ENCODE peak calls at places on chromosome 13, in four cellular contexts. T is aorta, G is neuronal stem cell, R is cardiac muscle cell. Q is an unnamed sample. For H3K36me3, the result is how much of the 10 kb centered on the place peaks cover.

GRCh38 chr13:27168870-27169525 is 2.6 kb downstream of the USP12 start:
- DNase-seq in G (no peak), R (peak), T (no peak), Q (no peak)

GRCh38 chr13:52070929-52071523 is 46.5 kb downstream of the UTP14C start:
- DNase-seq in G (no peak), R (peak), T (no peak), Q (peak)

GRCh38 chr13:75236774-75237173 is 245.2 kb downstream of the TBC1D4 start:
- DNase-seq in T (no peak), G (no peak), R (no peak), Q (no peak)

GRCh38 chr13:112042496-112042895 is 24.5 kb upstream of the SOX1 start:
- DNase-seq in G (no peak), T (no peak), R (no peak), Q (no peak)

GRCh38 chr13:75181906-75182305 is 300.1 kb downstream of the TBC1D4 start:
- DNase-seq in G (no peak), R (peak), T (no peak), Q (peak)

GRCh38 chr13:65582160-65582559 is 1648.0 kb downstream of the PCDH9 start:
- DNase-seq in G (no peak), R (no peak), T (no peak), Q (no peak)

GRCh38 chr13:45398862-45399261 is 19.3 kb downstream of the SLC25A30 start:
- DNase-seq in R (no peak), G (no peak), T (no peak), Q (no peak)

GRCh38 chr13:48144413-48145035 is 49.6 kb upstream of the MED4 start:
- DNase-seq in G (no peak), T (no peak), R (peak), Q (peak)

GRCh38 chr13:65416784-65417183 is 1813.4 kb downstream of the PCDH9 start:
- DNase-seq in G (no peak), R (no peak), T (no peak), Q (no peak)

GRCh38 chr13:36530861-36531590 is 98.7 kb downstream of the CCNA1 start:
- DNase-seq in T (no peak), G (no peak), R (no peak), Q (no peak)

GRCh38 chr13:30864352-30865130 is 41.5 kb upstream of the MEDAG start:
- DNase-seq in T (no peak), R (peak), G (no peak), Q (peak)

GRCh38 chr13:23848639-23849282 is 40.4 kb downstream of the MIPEP start:
- DNase-seq in T (no peak), G (no peak), R (no peak), Q (no peak)

GRCh38 chr13:67353891-67354459 is 123.8 kb upstream of the PCDH9 start:
- DNase-seq in R (peak), T (no peak), G (no peak), Q (no peak)

GRCh38 chr13:46035066-46035465 is 17.5 kb downstream of the ZC3H13 start:
- DNase-seq in G (no peak), R (no peak), T (no peak), Q (no peak)

GRCh38 chr13:21344662-21345176 is 114.4 kb downstream of the ZDHHC20 start:
- DNase-seq in T (no peak), G (no peak), R (no peak), Q (no peak)

GRCh38 chr13:73765651-73766384 is 368.4 kb downstream of the KLF12 start:
- DNase-seq in G (peak), T (peak), R (peak), Q (peak)

GRCh38 chr13:47332149-47332548 is 435.3 kb upstream of the HTR2A start:
- DNase-seq in G (no peak), T (no peak), R (peak), Q (no peak)

GRCh38 chr13:73449258-73449657 is 390.5 kb downstream of the KLF5 start:
- DNase-seq in R (no peak), T (no peak), G (no peak), Q (no peak)

GRCh38 chr13:28679628-28680027 is 20.7 kb downstream of the POMP start:
- DNase-seq in R (peak), G (no peak), T (no peak), Q (no peak)

DNA sequence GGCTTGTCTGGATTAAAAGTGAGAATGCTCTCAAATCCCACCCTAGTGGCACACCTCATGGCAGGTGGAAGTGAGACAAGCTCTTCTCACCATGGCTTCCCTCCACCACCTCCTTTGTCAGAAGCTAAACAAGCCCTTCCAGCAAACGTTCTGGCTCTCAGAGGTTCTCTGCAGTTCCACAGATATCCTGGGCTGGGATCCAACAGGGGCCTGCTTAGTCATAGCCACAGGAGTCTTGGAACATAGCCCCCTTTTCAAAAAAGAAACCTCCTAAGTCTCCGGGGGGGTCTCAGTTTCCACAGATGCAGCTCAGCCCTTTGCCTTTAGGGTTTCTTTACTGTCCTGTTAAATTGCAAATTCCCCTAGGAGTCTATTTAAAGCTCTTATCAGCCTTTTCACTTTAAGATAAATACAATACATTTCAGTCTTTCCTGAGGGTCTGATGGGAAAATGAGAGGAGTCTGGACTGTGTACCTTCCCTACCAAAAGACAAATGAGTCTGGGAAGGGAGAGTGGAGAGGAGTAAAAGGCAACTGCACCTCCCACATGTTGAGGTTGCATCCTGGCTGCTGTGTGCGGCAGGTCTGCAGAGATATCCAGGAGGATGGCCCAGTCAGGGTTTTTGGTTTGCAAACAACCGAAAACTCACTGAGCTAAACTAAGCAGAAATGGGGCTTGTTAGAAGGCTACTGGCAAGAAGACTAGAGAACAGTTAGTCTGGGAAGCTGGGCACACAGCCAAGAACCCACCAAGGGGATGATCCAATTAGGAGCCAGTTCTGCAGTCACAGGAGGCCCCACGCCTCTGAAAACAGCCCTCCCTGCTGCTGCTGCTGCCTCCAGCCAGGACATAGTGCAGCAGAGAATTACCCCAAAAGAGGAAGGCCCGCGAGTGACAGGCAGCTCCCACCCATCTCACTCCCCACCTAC is 41.4 kb upstream of the SERP2 start:
- DNase-seq in G (no peak), T (peak), R (peak), Q (peak)
- H3K4me3 ChIP-seq in G (no peak), T (no peak), R (no peak), Q (no peak)

GRCh38 chr13:114299604-114300305 is 14.5 kb upstream of the CHAMP1 start:
- DNase-seq in T (no peak), G (no peak), R (no peak), Q (no peak)

GRCh38 chr13:114298866-114299265 is 15.4 kb upstream of the CHAMP1 start:
- DNase-seq in G (no peak), T (no peak), R (no peak), Q (no peak)

GRCh38 chr13:114296448-114296847 is 15.0 kb downstream of the UPF3A start:
- DNase-seq in R (no peak), G (no peak), T (no peak), Q (no peak)

DNA sequence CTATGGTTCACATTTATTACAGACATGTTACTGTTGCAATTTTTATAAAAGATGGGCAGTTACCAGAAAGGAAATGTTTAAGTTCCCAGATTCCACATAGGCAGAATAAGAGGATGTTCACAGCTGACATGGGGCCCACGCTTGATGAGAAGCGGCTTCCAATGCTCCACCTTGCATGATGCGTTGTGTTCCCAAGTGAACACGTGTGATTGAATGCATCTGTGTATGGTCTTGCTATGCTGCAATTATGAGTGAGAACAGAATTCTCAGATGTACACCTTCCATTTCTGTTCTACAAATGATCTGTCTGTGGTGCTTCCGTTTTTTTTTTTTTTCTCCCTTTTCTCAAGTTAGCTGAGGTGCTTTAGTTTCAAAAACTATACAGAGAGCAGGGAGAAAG is 15.5 kb downstream of the UPF3A start:
- DNase-seq in G (no peak), R (no peak), T (no peak), Q (no peak)
- H3K36me3 ChIP-seq in G (under half), R (under half), T (under half), Q (under half)

GRCh38 chr13:106526748-106527488 is 8.5 kb downstream of the EFNB2 start:
- DNase-seq in G (no peak), T (no peak), R (no peak), Q (no peak)
- H3K4me3 ChIP-seq in G (no peak), T (no peak), R (no peak), Q (no peak)

DNA sequence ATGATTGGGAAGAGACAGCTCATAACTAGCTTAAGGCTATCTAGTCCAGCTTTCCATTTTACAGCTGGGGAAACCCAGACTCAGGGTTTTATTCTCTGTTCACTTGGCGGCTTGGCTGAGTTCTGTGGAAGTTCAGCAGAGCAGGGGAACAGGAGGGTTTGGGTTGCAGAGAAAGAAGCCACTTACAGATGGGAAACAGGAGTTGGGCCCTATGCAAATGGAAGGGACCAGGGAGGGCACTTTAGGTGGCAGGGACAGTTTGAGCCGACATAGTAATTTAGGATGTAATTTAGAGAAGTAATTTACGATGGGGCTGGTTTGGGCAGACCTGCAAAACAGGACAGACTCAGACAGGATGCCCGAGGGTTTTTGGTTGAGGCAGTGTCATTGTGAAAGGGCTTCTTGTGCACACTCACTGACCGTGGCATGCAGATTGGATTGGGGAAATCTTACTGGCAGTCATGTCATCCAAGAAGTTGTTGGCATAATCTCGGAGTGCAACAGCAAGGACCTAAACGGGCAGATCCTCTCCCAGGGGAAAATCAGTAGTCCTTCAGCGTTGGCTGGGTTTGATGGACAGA is 47.3 kb upstream of the GPR183 start:
- DNase-seq in R (no peak), T (no peak), G (no peak), Q (no peak)
- H3K36me3 ChIP-seq in R (under half), T (under half), G (under half), Q (under half)

GRCh38 chr13:50366488-50367174 is 351.4 kb downstream of the KCNRG start:
- DNase-seq in R (no peak), G (no peak), T (no peak), Q (no peak)
- H3K4me3 ChIP-seq in R (no peak), G (no peak), T (no peak), Q (no peak)

GRCh38 chr13:33109801-33110200 is 93.6 kb downstream of the KL start:
- DNase-seq in T (no peak), R (no peak), G (no peak), Q (no peak)
- H3K36me3 ChIP-seq in T (under half), R (under half), G (under half), Q (half or more)

DNA sequence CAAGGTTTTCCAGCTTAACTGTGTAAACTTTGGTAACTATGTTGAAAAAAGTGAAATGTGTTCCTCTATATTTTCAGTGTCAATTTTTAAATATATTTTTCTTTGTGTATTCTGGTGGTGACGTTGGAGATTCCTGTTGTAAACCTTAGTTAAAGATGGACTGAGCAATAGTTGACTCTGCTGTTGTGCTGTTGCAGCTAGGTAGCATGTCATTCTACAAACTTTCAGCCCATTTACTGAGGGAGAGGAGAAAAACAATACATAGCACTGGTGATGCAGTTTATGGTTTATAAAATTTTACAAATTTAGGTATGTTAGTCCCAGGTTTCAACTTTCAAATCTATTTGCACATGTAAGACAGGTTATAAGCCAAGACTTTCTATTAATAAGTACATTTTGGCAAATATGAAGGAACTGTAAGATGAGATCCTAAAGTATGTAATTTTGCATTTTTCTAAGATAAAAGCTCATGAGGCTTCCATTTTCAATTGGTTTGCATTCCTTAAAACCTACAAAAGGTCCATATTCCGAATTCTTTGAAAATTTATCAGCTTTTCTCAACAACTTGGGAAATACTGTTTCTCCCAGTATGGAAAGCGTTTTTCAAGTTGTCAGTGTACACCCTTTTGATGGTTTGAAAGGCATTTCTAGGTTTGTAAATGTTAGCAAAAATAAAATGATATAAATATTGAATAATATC is 1.5 kb downstream of the NDFIP2 start:
- DNase-seq in G (no peak), R (peak), T (no peak), Q (no peak)
- H3K4me3 ChIP-seq in G (peak), R (peak), T (no peak), Q (peak)

GRCh38 chr13:40981361-40981760 is 37.8 kb downstream of the ELF1 start:
- DNase-seq in R (peak), T (no peak), G (no peak), Q (no peak)

GRCh38 chr13:40983725-40984669 is 35.1 kb downstream of the ELF1 start:
- DNase-seq in G (no peak), T (no peak), R (no peak), Q (no peak)

GRCh38 chr13:40981949-40982348 is 37.2 kb downstream of the ELF1 start:
- DNase-seq in T (no peak), G (no peak), R (peak), Q (no peak)

GRCh38 chr13:40983269-40983668 is 35.8 kb downstream of the ELF1 start:
- DNase-seq in G (no peak), T (no peak), R (peak), Q (no peak)

DNA sequence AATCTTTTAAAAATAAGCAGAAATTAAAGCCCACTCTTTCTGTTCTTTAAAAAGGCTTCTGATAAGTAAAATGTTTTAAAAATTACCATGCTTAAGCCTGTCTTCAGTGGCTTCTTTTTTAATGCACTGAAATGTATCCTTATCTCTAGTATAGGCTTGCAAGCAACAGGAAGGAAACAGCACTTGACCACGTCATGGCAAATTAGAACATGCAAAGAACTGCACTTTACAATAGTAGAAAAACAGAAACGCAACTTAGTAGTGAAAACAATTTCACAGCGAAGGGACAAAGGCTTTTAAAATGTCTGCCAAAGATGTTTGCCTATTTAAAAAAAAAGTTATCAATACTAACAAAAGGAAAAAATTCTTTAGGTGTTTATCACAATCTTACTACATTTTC is 36.3 kb downstream of the ELF1 start:
- DNase-seq in G (no peak), R (peak), T (no peak), Q (peak)
- H3K36me3 ChIP-seq in G (under half), R (under half), T (under half), Q (under half)

DNA sequence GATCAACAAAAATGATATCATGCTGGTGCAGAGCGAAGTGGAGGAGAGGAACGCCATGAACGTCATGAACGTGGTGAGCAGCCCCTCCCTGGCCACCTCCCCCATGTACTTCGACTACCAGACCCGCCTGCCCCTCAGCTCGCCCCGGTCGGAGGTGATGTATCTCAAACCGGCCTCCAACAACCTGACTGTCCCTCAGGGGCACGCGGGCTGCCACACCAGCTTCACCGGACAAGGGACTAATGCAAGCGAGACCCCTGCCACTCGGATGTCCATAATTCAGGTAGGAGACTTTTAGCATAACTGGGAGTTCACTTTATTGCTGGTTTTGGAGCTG is 3.3 kb downstream of the PCDH17 start:
- DNase-seq in T (no peak), G (no peak), R (no peak), Q (no peak)
- H3K4me3 ChIP-seq in T (no peak), G (peak), R (peak), Q (no peak)

DNA sequence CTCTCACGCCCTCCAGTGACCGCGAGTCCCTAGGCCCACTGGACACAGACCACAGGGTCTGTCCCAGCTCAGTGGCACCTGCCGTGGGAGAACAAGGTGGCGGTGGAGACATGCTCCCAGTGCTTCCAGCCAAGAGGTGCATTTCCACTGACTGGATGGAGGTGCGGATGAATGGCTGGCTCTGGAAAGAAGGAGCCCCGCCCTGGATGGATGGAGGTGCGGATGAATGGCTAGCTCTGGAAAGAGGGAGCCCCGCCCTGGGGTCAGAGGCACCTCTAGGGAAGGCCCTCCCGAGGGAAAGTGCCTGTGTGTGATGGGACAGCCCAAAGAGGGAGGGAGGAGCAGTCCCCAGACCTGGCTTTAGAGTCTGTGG is 32.0 kb downstream of the NAXD start:
- DNase-seq in G (no peak), R (no peak), T (no peak), Q (no peak)
- H3K36me3 ChIP-seq in G (under half), R (under half), T (under half), Q (under half)